ENCODE peak calls at places on chromosomes 2 and 18, in eight cellular contexts. One of them, this sample, is unnamed. For H3K4me1, the result is how much of the 10 kb centered on the place peaks cover.

GRCh38 chr2:226792155-226792871 is 7.3 kb downstream of the IRS1 start:
- DNase-seq in IMR-90: peak
- DNase-seq in lower lobe of right lung: no peak
- DNase-seq in CD8-positive, alpha-beta T cell: peak
- DNase-seq in fibroblast of lung: peak
- DNase-seq in PC-3: peak
- DNase-seq in effector memory CD4-positive, alpha-beta T cell: no peak
- DNase-seq in CD8-positive, alpha-beta memory T cell: no peak
- DNase-seq in this sample: no peak

GRCh38 chr2:224122542-224122941 is 83.5 kb upstream of the SERPINE2 start:
- DNase-seq in lower lobe of right lung: no peak
- DNase-seq in fibroblast of lung: no peak
- DNase-seq in CD8-positive, alpha-beta T cell: no peak
- DNase-seq in CD8-positive, alpha-beta memory T cell: no peak
- DNase-seq in PC-3: peak
- DNase-seq in effector memory CD4-positive, alpha-beta T cell: no peak
- DNase-seq in IMR-90: no peak
- DNase-seq in this sample: no peak

GRCh38 chr18:31513189-31513907 is 15.4 kb downstream of the DSG2 start:
- DNase-seq in CD8-positive, alpha-beta T cell: no peak
- DNase-seq in effector memory CD4-positive, alpha-beta T cell: no peak
- DNase-seq in lower lobe of right lung: no peak
- DNase-seq in PC-3: peak
- DNase-seq in IMR-90: peak
- DNase-seq in CD8-positive, alpha-beta memory T cell: no peak
- DNase-seq in fibroblast of lung: peak
- DNase-seq in this sample: no peak

GRCh38 chr2:240622631-240623235 is 2.5 kb upstream of the GPR35 start:
- DNase-seq in PC-3: no peak
- DNase-seq in CD8-positive, alpha-beta memory T cell: peak
- DNase-seq in fibroblast of lung: peak
- DNase-seq in CD8-positive, alpha-beta T cell: no peak
- DNase-seq in lower lobe of right lung: peak
- DNase-seq in effector memory CD4-positive, alpha-beta T cell: no peak
- DNase-seq in IMR-90: no peak
- DNase-seq in this sample: no peak

GRCh38 chr18:44601447-44601846 is 79.2 kb upstream of the SETBP1 start:
- DNase-seq in effector memory CD4-positive, alpha-beta T cell: no peak
- DNase-seq in CD8-positive, alpha-beta T cell: no peak
- DNase-seq in lower lobe of right lung: no peak
- DNase-seq in IMR-90: peak
- DNase-seq in PC-3: peak
- DNase-seq in fibroblast of lung: peak
- DNase-seq in CD8-positive, alpha-beta memory T cell: no peak
- DNase-seq in this sample: no peak

GRCh38 chr2:201233192-201234166 is 26.9 kb upstream of the CASP8 start:
- DNase-seq in IMR-90: no peak
- DNase-seq in CD8-positive, alpha-beta memory T cell: peak
- DNase-seq in effector memory CD4-positive, alpha-beta T cell: peak
- DNase-seq in PC-3: peak
- DNase-seq in lower lobe of right lung: peak
- DNase-seq in CD8-positive, alpha-beta T cell: peak
- DNase-seq in fibroblast of lung: peak
- DNase-seq in this sample: peak

GRCh38 chr2:111049792-111050640 is 70.7 kb upstream of the BCL2L11 start:
- DNase-seq in lower lobe of right lung: no peak
- DNase-seq in PC-3: no peak
- DNase-seq in effector memory CD4-positive, alpha-beta T cell: no peak
- DNase-seq in fibroblast of lung: no peak
- DNase-seq in IMR-90: no peak
- DNase-seq in CD8-positive, alpha-beta T cell: no peak
- DNase-seq in CD8-positive, alpha-beta memory T cell: no peak
- DNase-seq in this sample: peak

GRCh38 chr2:63875143-63875542 is 33.4 kb downstream of the UGP2 start:
- DNase-seq in lower lobe of right lung: no peak
- DNase-seq in CD8-positive, alpha-beta T cell: no peak
- DNase-seq in IMR-90: peak
- DNase-seq in effector memory CD4-positive, alpha-beta T cell: no peak
- DNase-seq in CD8-positive, alpha-beta memory T cell: no peak
- DNase-seq in fibroblast of lung: no peak
- DNase-seq in PC-3: peak
- DNase-seq in this sample: no peak

GRCh38 chr2:43538034-43538670 is 57.7 kb downstream of the THADA start:
- DNase-seq in IMR-90: no peak
- DNase-seq in CD8-positive, alpha-beta T cell: no peak
- DNase-seq in fibroblast of lung: no peak
- DNase-seq in effector memory CD4-positive, alpha-beta T cell: no peak
- DNase-seq in CD8-positive, alpha-beta memory T cell: no peak
- DNase-seq in lower lobe of right lung: no peak
- DNase-seq in PC-3: no peak
- DNase-seq in this sample: no peak

GRCh38 chr2:127776122-127776780 is 34.7 kb downstream of the WDR33 start:
- DNase-seq in CD8-positive, alpha-beta T cell: no peak
- DNase-seq in CD8-positive, alpha-beta memory T cell: no peak
- DNase-seq in PC-3: no peak
- DNase-seq in IMR-90: peak
- DNase-seq in effector memory CD4-positive, alpha-beta T cell: no peak
- DNase-seq in fibroblast of lung: no peak
- DNase-seq in lower lobe of right lung: no peak
- DNase-seq in this sample: no peak

GRCh38 chr2:12556762-12557161 is 160.0 kb upstream of the TRIB2 start:
- DNase-seq in CD8-positive, alpha-beta memory T cell: no peak
- DNase-seq in lower lobe of right lung: no peak
- DNase-seq in PC-3: peak
- DNase-seq in CD8-positive, alpha-beta T cell: peak
- DNase-seq in effector memory CD4-positive, alpha-beta T cell: no peak
- DNase-seq in IMR-90: peak
- DNase-seq in fibroblast of lung: peak
- DNase-seq in this sample: no peak

GRCh38 chr18:57748770-57749603 is 54.1 kb downstream of the ATP8B1 start:
- DNase-seq in CD8-positive, alpha-beta memory T cell: no peak
- DNase-seq in IMR-90: peak
- DNase-seq in fibroblast of lung: peak
- DNase-seq in effector memory CD4-positive, alpha-beta T cell: no peak
- DNase-seq in lower lobe of right lung: no peak
- DNase-seq in PC-3: peak
- DNase-seq in CD8-positive, alpha-beta T cell: no peak
- DNase-seq in this sample: no peak

GRCh38 chr18:31420032-31420431 is 27.5 kb upstream of the DSG3 start:
- DNase-seq in CD8-positive, alpha-beta memory T cell: no peak
- DNase-seq in fibroblast of lung: no peak
- DNase-seq in PC-3: no peak
- DNase-seq in CD8-positive, alpha-beta T cell: no peak
- DNase-seq in effector memory CD4-positive, alpha-beta T cell: no peak
- DNase-seq in IMR-90: no peak
- DNase-seq in lower lobe of right lung: no peak
- DNase-seq in this sample: no peak

GRCh38 chr2:230956827-230957755 is 32.0 kb upstream of the GPR55 start:
- DNase-seq in PC-3: peak
- DNase-seq in effector memory CD4-positive, alpha-beta T cell: no peak
- DNase-seq in fibroblast of lung: peak
- DNase-seq in IMR-90: peak
- DNase-seq in CD8-positive, alpha-beta memory T cell: no peak
- DNase-seq in CD8-positive, alpha-beta T cell: no peak
- DNase-seq in lower lobe of right lung: no peak
- DNase-seq in this sample: no peak

GRCh38 chr2:191051825-191052778 is 38.1 kb upstream of the STAT1 start:
- DNase-seq in IMR-90: peak
- DNase-seq in fibroblast of lung: peak
- DNase-seq in PC-3: peak
- DNase-seq in lower lobe of right lung: no peak
- DNase-seq in CD8-positive, alpha-beta T cell: no peak
- DNase-seq in CD8-positive, alpha-beta memory T cell: no peak
- DNase-seq in effector memory CD4-positive, alpha-beta T cell: no peak
- DNase-seq in this sample: no peak

GRCh38 chr2:241154915-241155314 is 4.6 kb downstream of the PPP1R7 start:
- DNase-seq in fibroblast of lung: peak
- DNase-seq in CD8-positive, alpha-beta T cell: no peak
- DNase-seq in PC-3: no peak
- DNase-seq in IMR-90: peak
- DNase-seq in lower lobe of right lung: no peak
- DNase-seq in CD8-positive, alpha-beta memory T cell: no peak
- DNase-seq in effector memory CD4-positive, alpha-beta T cell: no peak
- DNase-seq in this sample: no peak

GRCh38 chr2:20419007-20419576 is 27.8 kb upstream of the RHOB start:
- DNase-seq in PC-3: no peak
- DNase-seq in fibroblast of lung: peak
- DNase-seq in CD8-positive, alpha-beta T cell: no peak
- DNase-seq in lower lobe of right lung: no peak
- DNase-seq in effector memory CD4-positive, alpha-beta T cell: no peak
- DNase-seq in IMR-90: peak
- DNase-seq in CD8-positive, alpha-beta memory T cell: no peak
- DNase-seq in this sample: no peak

GRCh38 chr2:100000915-100001707 is 141.3 kb downstream of the AFF3 start:
- DNase-seq in CD8-positive, alpha-beta T cell: no peak
- DNase-seq in IMR-90: no peak
- DNase-seq in effector memory CD4-positive, alpha-beta T cell: no peak
- DNase-seq in CD8-positive, alpha-beta memory T cell: no peak
- DNase-seq in PC-3: no peak
- DNase-seq in lower lobe of right lung: no peak
- DNase-seq in fibroblast of lung: no peak
- DNase-seq in this sample: no peak

GRCh38 chr2:159892990-159893389 is 95.0 kb upstream of the CD302 start:
- DNase-seq in effector memory CD4-positive, alpha-beta T cell: no peak
- DNase-seq in PC-3: no peak
- DNase-seq in lower lobe of right lung: no peak
- DNase-seq in CD8-positive, alpha-beta memory T cell: no peak
- DNase-seq in fibroblast of lung: no peak
- DNase-seq in CD8-positive, alpha-beta T cell: no peak
- DNase-seq in IMR-90: no peak
- DNase-seq in this sample: no peak

GRCh38 chr2:159894145-159894838 is 96.3 kb upstream of the CD302 start:
- DNase-seq in CD8-positive, alpha-beta T cell: no peak
- DNase-seq in effector memory CD4-positive, alpha-beta T cell: no peak
- DNase-seq in IMR-90: no peak
- DNase-seq in fibroblast of lung: no peak
- DNase-seq in CD8-positive, alpha-beta memory T cell: no peak
- DNase-seq in lower lobe of right lung: no peak
- DNase-seq in PC-3: no peak
- DNase-seq in this sample: no peak

GRCh38 chr2:159893439-159893838 is 95.4 kb upstream of the CD302 start:
- DNase-seq in CD8-positive, alpha-beta T cell: no peak
- DNase-seq in PC-3: no peak
- DNase-seq in CD8-positive, alpha-beta memory T cell: no peak
- DNase-seq in effector memory CD4-positive, alpha-beta T cell: no peak
- DNase-seq in IMR-90: no peak
- DNase-seq in fibroblast of lung: no peak
- DNase-seq in lower lobe of right lung: no peak
- DNase-seq in this sample: no peak

GRCh38 chr2:159891917-159892691 is 94.1 kb upstream of the CD302 start:
- DNase-seq in PC-3: peak
- DNase-seq in CD8-positive, alpha-beta memory T cell: no peak
- DNase-seq in lower lobe of right lung: no peak
- DNase-seq in effector memory CD4-positive, alpha-beta T cell: no peak
- DNase-seq in IMR-90: peak
- DNase-seq in CD8-positive, alpha-beta T cell: no peak
- DNase-seq in fibroblast of lung: peak
- DNase-seq in this sample: no peak

GRCh38 chr2:159890945-159891588 is 93.1 kb upstream of the CD302 start:
- DNase-seq in PC-3: no peak
- DNase-seq in fibroblast of lung: no peak
- DNase-seq in CD8-positive, alpha-beta T cell: no peak
- DNase-seq in CD8-positive, alpha-beta memory T cell: no peak
- DNase-seq in effector memory CD4-positive, alpha-beta T cell: no peak
- DNase-seq in IMR-90: no peak
- DNase-seq in lower lobe of right lung: no peak
- DNase-seq in this sample: no peak
- H3K27ac ChIP-seq in PC-3: no peak
- H3K27ac ChIP-seq in fibroblast of lung: no peak
- H3K27ac ChIP-seq in CD8-positive, alpha-beta T cell: no peak
- H3K27ac ChIP-seq in CD8-positive, alpha-beta memory T cell: no peak
- H3K27ac ChIP-seq in effector memory CD4-positive, alpha-beta T cell: no peak
- H3K27ac ChIP-seq in IMR-90: no peak
- H3K27ac ChIP-seq in lower lobe of right lung: no peak
- H3K27ac ChIP-seq in this sample: no peak

DNA sequence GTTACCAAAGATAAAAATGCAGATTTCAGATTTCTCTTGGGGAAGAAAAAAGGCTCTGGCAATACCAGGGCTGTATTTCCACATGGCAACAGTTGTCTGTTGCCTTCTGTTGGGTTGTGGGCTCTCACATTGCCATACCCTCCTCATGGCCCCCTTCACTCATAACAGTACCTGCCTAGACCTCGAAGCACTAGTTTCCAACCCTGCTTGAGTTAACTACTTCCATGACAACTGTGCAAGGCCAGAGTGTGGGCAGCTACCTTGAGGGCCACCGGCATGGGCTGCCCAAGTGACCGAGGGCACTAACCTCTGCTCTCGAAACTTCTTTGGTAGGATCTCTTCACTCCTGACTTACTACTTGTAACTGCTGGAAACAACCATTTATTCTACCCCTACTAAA is 2.5 kb upstream of the ACTR3 start:
- DNase-seq in IMR-90: no peak
- DNase-seq in lower lobe of right lung: no peak
- DNase-seq in PC-3: no peak
- DNase-seq in CD8-positive, alpha-beta memory T cell: no peak
- DNase-seq in fibroblast of lung: no peak
- DNase-seq in effector memory CD4-positive, alpha-beta T cell: no peak
- DNase-seq in CD8-positive, alpha-beta T cell: no peak
- DNase-seq in this sample: no peak
- H3K4me1 ChIP-seq in IMR-90: under half
- H3K4me1 ChIP-seq in lower lobe of right lung: half or more
- H3K4me1 ChIP-seq in PC-3: half or more
- H3K4me1 ChIP-seq in CD8-positive, alpha-beta memory T cell: under half
- H3K4me1 ChIP-seq in fibroblast of lung: under half
- H3K4me1 ChIP-seq in effector memory CD4-positive, alpha-beta T cell: under half
- H3K4me1 ChIP-seq in CD8-positive, alpha-beta T cell: under half
- H3K4me1 ChIP-seq in this sample: under half

DNA sequence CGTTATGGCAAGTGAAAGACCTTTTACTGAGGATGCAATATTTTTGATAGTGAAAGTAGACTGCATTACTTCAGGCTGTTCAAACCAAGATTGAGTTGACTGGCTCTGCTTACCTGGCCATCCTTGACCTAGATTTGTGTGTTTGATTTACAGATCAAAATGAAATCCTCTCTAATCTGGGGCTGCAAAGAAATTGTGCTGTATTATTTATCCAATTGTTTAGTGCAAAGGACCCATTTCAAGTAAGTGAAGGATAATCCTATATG is 33.4 kb upstream of the WDR75 start:
- DNase-seq in fibroblast of lung: no peak
- DNase-seq in PC-3: no peak
- DNase-seq in CD8-positive, alpha-beta memory T cell: no peak
- DNase-seq in CD8-positive, alpha-beta T cell: no peak
- DNase-seq in effector memory CD4-positive, alpha-beta T cell: no peak
- DNase-seq in IMR-90: no peak
- DNase-seq in lower lobe of right lung: no peak
- DNase-seq in this sample: no peak
- H3K27ac ChIP-seq in fibroblast of lung: peak
- H3K27ac ChIP-seq in PC-3: peak
- H3K27ac ChIP-seq in CD8-positive, alpha-beta memory T cell: no peak
- H3K27ac ChIP-seq in CD8-positive, alpha-beta T cell: no peak
- H3K27ac ChIP-seq in effector memory CD4-positive, alpha-beta T cell: no peak
- H3K27ac ChIP-seq in IMR-90: peak
- H3K27ac ChIP-seq in lower lobe of right lung: peak
- H3K27ac ChIP-seq in this sample: no peak

DNA sequence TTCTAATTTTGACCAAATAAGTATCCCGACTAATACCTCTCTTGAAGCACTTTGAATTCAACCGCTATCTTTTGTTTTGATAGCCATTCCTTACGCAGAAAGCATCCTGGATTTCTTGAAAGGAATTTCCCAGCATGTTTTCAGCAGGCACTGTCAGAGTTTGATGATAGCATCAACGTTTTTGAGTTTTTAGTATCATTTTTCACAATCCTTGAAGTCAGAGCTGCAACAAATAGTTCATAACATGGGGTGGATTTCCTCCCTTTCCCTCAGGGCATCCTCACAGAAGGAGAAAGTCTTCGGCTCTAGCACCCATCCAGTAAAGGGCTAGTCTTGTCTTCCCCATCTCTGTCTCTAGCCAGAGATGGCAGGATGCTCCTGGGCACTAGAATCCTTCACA is 46.2 kb downstream of the ANKRD44 start:
- DNase-seq in CD8-positive, alpha-beta memory T cell: no peak
- DNase-seq in fibroblast of lung: no peak
- DNase-seq in effector memory CD4-positive, alpha-beta T cell: no peak
- DNase-seq in CD8-positive, alpha-beta T cell: no peak
- DNase-seq in lower lobe of right lung: no peak
- DNase-seq in IMR-90: peak
- DNase-seq in PC-3: no peak
- DNase-seq in this sample: no peak
- H3K4me1 ChIP-seq in CD8-positive, alpha-beta memory T cell: half or more
- H3K4me1 ChIP-seq in fibroblast of lung: under half
- H3K4me1 ChIP-seq in effector memory CD4-positive, alpha-beta T cell: half or more
- H3K4me1 ChIP-seq in CD8-positive, alpha-beta T cell: half or more
- H3K4me1 ChIP-seq in lower lobe of right lung: half or more
- H3K4me1 ChIP-seq in IMR-90: under half
- H3K4me1 ChIP-seq in PC-3: under half
- H3K4me1 ChIP-seq in this sample: under half